ENCODE peak calls at places on chromosomes 5 and 9, in seven cellular contexts. One of them, this sample, is unnamed.

GRCh38 chr5:177414481-177414880 is 5.1 kb upstream of the F12 start:
- DNase-seq in psoas muscle: no peak
- DNase-seq in RWPE1: no peak
- DNase-seq in esophagus squamous epithelium: no peak
- DNase-seq in body of pancreas: no peak
- DNase-seq in cardiac muscle cell: no peak
- DNase-seq in gastrocnemius medialis: no peak
- DNase-seq in this sample: no peak

GRCh38 chr5:44299394-44299793 is 89.8 kb downstream of the FGF10 start:
- DNase-seq in cardiac muscle cell: no peak
- DNase-seq in body of pancreas: no peak
- DNase-seq in psoas muscle: no peak
- DNase-seq in gastrocnemius medialis: no peak
- DNase-seq in RWPE1: no peak
- DNase-seq in esophagus squamous epithelium: no peak
- DNase-seq in this sample: no peak

GRCh38 chr9:127424669-127424986 is 446 bp downstream of the ZNF79 start:
- DNase-seq in RWPE1: no peak
- DNase-seq in esophagus squamous epithelium: no peak
- DNase-seq in body of pancreas: no peak
- DNase-seq in psoas muscle: no peak
- DNase-seq in gastrocnemius medialis: no peak
- DNase-seq in cardiac muscle cell: no peak
- DNase-seq in this sample: no peak

GRCh38 chr9:128254362-128254761 is 21.4 kb downstream of the GOLGA2 start:
- DNase-seq in gastrocnemius medialis: no peak
- DNase-seq in body of pancreas: no peak
- DNase-seq in cardiac muscle cell: no peak
- DNase-seq in psoas muscle: no peak
- DNase-seq in esophagus squamous epithelium: no peak
- DNase-seq in RWPE1: no peak
- DNase-seq in this sample: no peak

GRCh38 chr5:132080595-132080994 is 7.0 kb downstream of the CSF2 start:
- DNase-seq in RWPE1: no peak
- DNase-seq in esophagus squamous epithelium: no peak
- DNase-seq in psoas muscle: no peak
- DNase-seq in cardiac muscle cell: no peak
- DNase-seq in gastrocnemius medialis: no peak
- DNase-seq in body of pancreas: no peak
- DNase-seq in this sample: no peak

GRCh38 chr5:14123974-14124482 is 19.1 kb upstream of the TRIO start:
- DNase-seq in body of pancreas: no peak
- DNase-seq in gastrocnemius medialis: no peak
- DNase-seq in psoas muscle: no peak
- DNase-seq in esophagus squamous epithelium: no peak
- DNase-seq in RWPE1: no peak
- DNase-seq in cardiac muscle cell: no peak
- DNase-seq in this sample: no peak

GRCh38 chr9:130242270-130243014 is 23.1 kb upstream of the HMCN2 start:
- DNase-seq in RWPE1: no peak
- DNase-seq in cardiac muscle cell: no peak
- DNase-seq in gastrocnemius medialis: no peak
- DNase-seq in psoas muscle: peak
- DNase-seq in esophagus squamous epithelium: no peak
- DNase-seq in body of pancreas: no peak
- DNase-seq in this sample: no peak

GRCh38 chr5:122352331-122352730 is 40.3 kb downstream of the SNCAIP start:
- DNase-seq in gastrocnemius medialis: no peak
- DNase-seq in body of pancreas: no peak
- DNase-seq in psoas muscle: no peak
- DNase-seq in RWPE1: no peak
- DNase-seq in esophagus squamous epithelium: no peak
- DNase-seq in cardiac muscle cell: peak
- DNase-seq in this sample: no peak

GRCh38 chr9:110799396-110799795 is 130.8 kb downstream of the MUSK start:
- DNase-seq in gastrocnemius medialis: no peak
- DNase-seq in psoas muscle: no peak
- DNase-seq in cardiac muscle cell: no peak
- DNase-seq in RWPE1: no peak
- DNase-seq in body of pancreas: no peak
- DNase-seq in esophagus squamous epithelium: no peak
- DNase-seq in this sample: no peak

GRCh38 chr9:32403567-32403966 is 19.1 kb downstream of the ACO1 start:
- DNase-seq in esophagus squamous epithelium: no peak
- DNase-seq in gastrocnemius medialis: no peak
- DNase-seq in cardiac muscle cell: no peak
- DNase-seq in body of pancreas: no peak
- DNase-seq in RWPE1: no peak
- DNase-seq in psoas muscle: no peak
- DNase-seq in this sample: no peak

DNA sequence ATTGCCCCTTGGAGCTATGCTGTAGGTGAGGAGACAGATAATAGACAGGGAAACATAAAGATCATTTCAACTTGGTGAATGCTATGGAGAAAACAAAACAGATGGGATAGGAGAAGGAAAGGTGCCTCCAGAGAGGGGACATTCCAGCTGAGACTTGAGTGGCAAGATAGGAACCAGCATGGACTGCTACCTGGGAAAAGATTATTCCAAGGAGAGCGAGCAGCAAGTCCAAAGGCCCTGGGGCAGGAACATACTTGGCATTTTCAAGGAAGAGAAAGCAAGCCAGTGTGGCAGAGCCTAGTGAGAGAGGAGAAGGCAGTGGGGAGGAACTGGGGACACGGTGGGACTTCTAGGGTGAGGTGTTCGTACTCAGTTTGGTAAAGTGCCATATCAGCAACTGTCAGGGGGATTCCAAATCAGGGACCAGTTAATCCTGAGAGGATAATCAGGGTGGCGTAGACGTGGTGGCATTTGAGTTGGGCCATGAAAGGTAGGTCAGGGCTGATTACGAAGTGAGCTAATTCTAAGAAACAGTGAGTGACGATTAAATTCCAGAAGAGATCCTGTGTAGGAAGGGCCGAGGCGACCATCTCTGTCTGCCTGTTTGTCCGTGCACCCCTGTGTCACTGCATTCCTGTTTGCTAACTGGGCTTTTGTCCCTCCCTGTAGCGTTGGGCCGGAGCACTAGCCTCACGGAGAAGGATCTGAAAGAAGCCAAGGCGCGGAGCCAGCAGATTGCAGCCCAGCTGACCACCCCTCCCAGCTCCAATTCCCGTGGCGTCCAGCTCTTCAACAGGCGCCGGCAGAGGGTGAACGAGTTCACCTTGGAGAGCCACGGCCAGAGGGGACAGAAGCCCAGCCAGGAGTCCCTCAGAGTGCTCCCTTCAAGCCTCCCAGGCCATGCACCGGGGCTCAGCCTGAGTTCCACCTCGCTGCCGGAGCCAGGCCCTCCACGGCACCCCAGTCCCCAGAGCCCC is 7.1 kb downstream of the SYNPO start:
- DNase-seq in RWPE1: no peak
- DNase-seq in body of pancreas: peak
- DNase-seq in cardiac muscle cell: peak
- DNase-seq in gastrocnemius medialis: peak
- DNase-seq in esophagus squamous epithelium: no peak
- DNase-seq in psoas muscle: peak
- DNase-seq in this sample: peak
- H3K27ac ChIP-seq in RWPE1: no peak
- H3K27ac ChIP-seq in body of pancreas: peak
- H3K27ac ChIP-seq in cardiac muscle cell: no peak
- H3K27ac ChIP-seq in gastrocnemius medialis: peak
- H3K27ac ChIP-seq in esophagus squamous epithelium: peak
- H3K27ac ChIP-seq in psoas muscle: peak
- H3K27ac ChIP-seq in this sample: peak

GRCh38 chr9:16290169-16290568 is 580.3 kb downstream of the BNC2 start:
- DNase-seq in psoas muscle: no peak
- DNase-seq in cardiac muscle cell: no peak
- DNase-seq in gastrocnemius medialis: no peak
- DNase-seq in esophagus squamous epithelium: no peak
- DNase-seq in body of pancreas: no peak
- DNase-seq in RWPE1: no peak
- DNase-seq in this sample: no peak
- TF ChIP-seq CTCF in psoas muscle: no peak
- TF ChIP-seq CTCF in cardiac muscle cell: no peak
- TF ChIP-seq CTCF in gastrocnemius medialis: no peak
- TF ChIP-seq CTCF in esophagus squamous epithelium: no peak
- TF ChIP-seq CTCF in body of pancreas: no peak
- TF ChIP-seq CTCF in RWPE1: no peak
- TF ChIP-seq CTCF in this sample: no peak

GRCh38 chr9:92719028-92719647 is 45.5 kb downstream of the BICD2 start:
- DNase-seq in RWPE1: no peak
- DNase-seq in psoas muscle: no peak
- DNase-seq in esophagus squamous epithelium: no peak
- DNase-seq in body of pancreas: no peak
- DNase-seq in gastrocnemius medialis: no peak
- DNase-seq in cardiac muscle cell: no peak
- DNase-seq in this sample: no peak

GRCh38 chr9:92718086-92719001 is 46.3 kb downstream of the BICD2 start:
- DNase-seq in gastrocnemius medialis: no peak
- DNase-seq in cardiac muscle cell: no peak
- DNase-seq in psoas muscle: no peak
- DNase-seq in esophagus squamous epithelium: no peak
- DNase-seq in body of pancreas: no peak
- DNase-seq in RWPE1: no peak
- DNase-seq in this sample: no peak

GRCh38 chr9:92716557-92716956 is 46.6 kb upstream of the IPPK start:
- DNase-seq in cardiac muscle cell: peak
- DNase-seq in RWPE1: peak
- DNase-seq in esophagus squamous epithelium: no peak
- DNase-seq in gastrocnemius medialis: peak
- DNase-seq in psoas muscle: peak
- DNase-seq in body of pancreas: peak
- DNase-seq in this sample: no peak

GRCh38 chr9:92715488-92716231 is 45.7 kb upstream of the IPPK start:
- DNase-seq in RWPE1: peak
- DNase-seq in cardiac muscle cell: peak
- DNase-seq in gastrocnemius medialis: no peak
- DNase-seq in esophagus squamous epithelium: no peak
- DNase-seq in psoas muscle: no peak
- DNase-seq in body of pancreas: no peak
- DNase-seq in this sample: no peak

DNA sequence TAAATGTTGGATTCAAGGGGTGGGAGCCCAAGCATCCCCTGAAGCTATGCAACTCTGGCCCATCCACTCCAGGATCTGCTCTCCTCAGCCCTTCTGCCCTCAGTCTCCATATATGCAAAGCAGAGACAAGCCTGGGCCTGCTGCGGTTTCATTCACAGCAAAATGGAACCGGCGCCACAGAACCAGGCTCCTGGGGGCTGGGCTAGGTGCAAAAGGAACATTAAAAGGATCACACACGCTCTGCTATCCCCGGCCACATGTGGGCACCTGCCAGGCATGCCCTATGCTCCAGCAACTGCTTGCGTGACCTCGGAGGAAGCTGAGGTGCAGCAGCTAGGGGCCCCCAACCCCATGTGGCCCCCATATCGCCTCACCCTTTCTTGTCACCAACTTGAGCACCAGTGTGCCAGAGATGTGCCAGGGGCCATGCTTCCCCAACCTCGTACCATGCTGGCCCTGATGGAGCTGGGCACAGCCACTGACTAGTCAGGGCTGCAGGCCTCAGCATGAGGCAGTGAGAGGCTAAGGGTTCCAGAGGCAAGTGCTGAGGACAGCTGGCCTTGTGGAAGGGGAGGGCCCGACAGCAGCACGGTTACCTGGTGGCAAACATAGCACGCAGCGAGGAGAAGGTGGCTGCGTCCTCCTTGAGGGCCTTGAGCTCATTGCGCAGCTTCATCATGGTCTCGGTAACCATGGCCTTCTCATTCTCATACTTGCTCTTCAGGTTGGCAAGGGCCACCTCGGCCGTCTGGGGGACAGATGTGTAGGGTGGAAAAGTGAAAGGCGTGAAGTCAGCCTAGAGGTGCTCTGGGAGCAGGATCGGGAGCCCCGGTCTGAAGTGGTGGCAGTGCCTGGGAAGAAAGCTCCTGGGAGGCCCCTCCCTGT is 47.2 kb downstream of the BICD2 start:
- DNase-seq in RWPE1: no peak
- DNase-seq in cardiac muscle cell: no peak
- DNase-seq in body of pancreas: no peak
- DNase-seq in esophagus squamous epithelium: no peak
- DNase-seq in psoas muscle: no peak
- DNase-seq in gastrocnemius medialis: no peak
- DNase-seq in this sample: no peak
- H3K27ac ChIP-seq in RWPE1: peak
- H3K27ac ChIP-seq in cardiac muscle cell: no peak
- H3K27ac ChIP-seq in body of pancreas: no peak
- H3K27ac ChIP-seq in esophagus squamous epithelium: peak
- H3K27ac ChIP-seq in psoas muscle: no peak
- H3K27ac ChIP-seq in gastrocnemius medialis: no peak
- H3K27ac ChIP-seq in this sample: no peak

GRCh38 chr5:42516282-42517042 is 93.2 kb downstream of the GHR start:
- DNase-seq in gastrocnemius medialis: peak
- DNase-seq in body of pancreas: no peak
- DNase-seq in cardiac muscle cell: no peak
- DNase-seq in esophagus squamous epithelium: no peak
- DNase-seq in RWPE1: no peak
- DNase-seq in psoas muscle: peak
- DNase-seq in this sample: no peak

GRCh38 chr5:42515504-42515903 is 92.3 kb downstream of the GHR start:
- DNase-seq in esophagus squamous epithelium: no peak
- DNase-seq in cardiac muscle cell: no peak
- DNase-seq in psoas muscle: no peak
- DNase-seq in body of pancreas: no peak
- DNase-seq in gastrocnemius medialis: no peak
- DNase-seq in RWPE1: no peak
- DNase-seq in this sample: no peak

GRCh38 chr5:42513246-42513645 is 90.0 kb downstream of the GHR start:
- DNase-seq in gastrocnemius medialis: no peak
- DNase-seq in RWPE1: no peak
- DNase-seq in esophagus squamous epithelium: no peak
- DNase-seq in body of pancreas: no peak
- DNase-seq in psoas muscle: no peak
- DNase-seq in cardiac muscle cell: no peak
- DNase-seq in this sample: no peak

GRCh38 chr5:42517164-42517563 is 93.9 kb downstream of the GHR start:
- DNase-seq in esophagus squamous epithelium: no peak
- DNase-seq in psoas muscle: no peak
- DNase-seq in body of pancreas: no peak
- DNase-seq in gastrocnemius medialis: no peak
- DNase-seq in RWPE1: no peak
- DNase-seq in cardiac muscle cell: no peak
- DNase-seq in this sample: no peak

DNA sequence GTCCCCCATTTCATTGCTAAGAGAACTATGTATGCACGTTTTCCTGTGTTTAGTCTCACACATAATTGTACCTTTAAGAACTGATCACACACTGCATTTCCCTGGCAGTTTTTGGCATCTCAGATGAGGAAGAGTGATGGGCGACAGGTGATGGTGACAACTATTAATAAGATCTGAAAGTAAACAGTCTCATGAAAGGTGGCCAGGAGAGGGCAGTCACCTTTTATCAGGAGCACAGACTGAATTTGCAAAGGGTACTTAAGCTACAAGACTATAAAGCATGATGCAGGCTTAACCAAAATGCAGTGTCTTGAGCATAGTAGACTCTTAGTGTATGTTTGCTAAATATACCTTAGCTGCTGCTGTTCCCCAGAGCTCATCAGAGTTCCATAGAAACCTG is 91.5 kb downstream of the GHR start:
- DNase-seq in RWPE1: no peak
- DNase-seq in gastrocnemius medialis: peak
- DNase-seq in esophagus squamous epithelium: no peak
- DNase-seq in cardiac muscle cell: no peak
- DNase-seq in body of pancreas: no peak
- DNase-seq in psoas muscle: no peak
- DNase-seq in this sample: no peak
- TF ChIP-seq CTCF in RWPE1: no peak
- TF ChIP-seq CTCF in gastrocnemius medialis: peak
- TF ChIP-seq CTCF in esophagus squamous epithelium: no peak
- TF ChIP-seq CTCF in cardiac muscle cell: no peak
- TF ChIP-seq CTCF in body of pancreas: peak
- TF ChIP-seq CTCF in psoas muscle: peak
- TF ChIP-seq CTCF in this sample: no peak

GRCh38 chr5:154896562-154896919 is 38.1 kb downstream of the CNOT8 start:
- DNase-seq in psoas muscle: no peak
- DNase-seq in esophagus squamous epithelium: no peak
- DNase-seq in cardiac muscle cell: no peak
- DNase-seq in gastrocnemius medialis: no peak
- DNase-seq in body of pancreas: no peak
- DNase-seq in RWPE1: no peak
- DNase-seq in this sample: no peak
- H3K27ac ChIP-seq in psoas muscle: no peak
- H3K27ac ChIP-seq in esophagus squamous epithelium: no peak
- H3K27ac ChIP-seq in cardiac muscle cell: no peak
- H3K27ac ChIP-seq in gastrocnemius medialis: no peak
- H3K27ac ChIP-seq in body of pancreas: no peak
- H3K27ac ChIP-seq in RWPE1: no peak
- H3K27ac ChIP-seq in this sample: no peak

This sample was measured in ascending aorta.